ENCODE peak calls at places on chromosomes 4 and X, in five cellular contexts. V is IMR-90, Z is H1, P is H9, T is mesendoderm. J is an unnamed sample.
A peak's percentile ranks its signal among the peaks of the same experiment; 100 is the strongest.

GRCh38 chr4:39045791-39046221 is 13.6 kb upstream of the TMEM156 start:
- DNase-seq in Z (no peak), T (no peak), V (peak; percentile 21), P (no peak), J (peak; percentile 55)

GRCh38 chr4:169621754-169622481 is 1.5 kb downstream of the CLCN3 start:
- DNase-seq in P (no peak), Z (no peak), V (peak; percentile 90), T (no peak), J (no peak)

GRCh38 chr4:45199736-45200135 is 473.4 kb upstream of the GNPDA2 start:
- DNase-seq in V (no peak), T (no peak), Z (no peak), P (no peak), J (no peak)

GRCh38 chr4:7902101-7902553 is 37.5 kb downstream of the AFAP1 start:
- DNase-seq in P (no peak), V (no peak), T (peak; percentile 38), Z (no peak), J (no peak)

GRCh38 chr4:23034726-23035125 is 342.0 kb downstream of the GBA3 start:
- DNase-seq in Z (no peak), V (no peak), P (no peak), T (no peak), J (peak; percentile 16)

GRCh38 chrX:77749695-77750094 is 36.3 kb downstream of the ATRX start:
- DNase-seq in Z (no peak), P (no peak), T (peak; percentile 2), V (peak; percentile 82), J (no peak)

GRCh38 chrX:110965409-110965808 is 130.6 kb upstream of the PAK3 start:
- DNase-seq in V (no peak), T (no peak), Z (no peak), P (no peak), J (peak; percentile 24)

GRCh38 chr4:98801259-98801725 is 127.6 kb downstream of the EIF4E start:
- DNase-seq in V (no peak), P (no peak), Z (no peak), T (peak; percentile 50), J (no peak)

GRCh38 chrX:45711231-45711630 is 510.6 kb upstream of the DIPK2B start:
- DNase-seq in T (no peak), V (peak; percentile 28), P (no peak), Z (no peak), J (no peak)

GRCh38 chr4:145513020-145513621 is 31.5 kb downstream of the SMAD1 start:
- DNase-seq in T (no peak), Z (no peak), P (no peak), V (no peak), J (no peak)

GRCh38 chr4:95998311-95998710 is 158.4 kb downstream of the PDHA2 start:
- DNase-seq in Z (no peak), T (no peak), P (no peak), V (no peak), J (no peak)

GRCh38 chr4:82592639-82593038 is 30.9 kb upstream of the TMEM150C start:
- DNase-seq in T (no peak), Z (no peak), V (no peak), P (no peak), J (no peak)

GRCh38 chrX:139932077-139932900 is 564 bp downstream of the ATP11C start:
- DNase-seq in T (no peak), V (peak; percentile 26), Z (no peak), P (no peak), J (peak; percentile 24)

GRCh38 chr4:13126976-13127910 is 356.9 kb downstream of the RAB28 start:
- DNase-seq in V (no peak), T (no peak), P (no peak), Z (no peak), J (no peak)

GRCh38 chr4:141668200-141668599 is 31.8 kb downstream of the IL15 start:
- DNase-seq in P (no peak), Z (no peak), T (no peak), V (peak; percentile 47), J (no peak)

GRCh38 chr4:128653514-128654420 is 155.7 kb upstream of the JADE1 start:
- DNase-seq in V (peak; percentile 70), T (peak; percentile 38), P (no peak), Z (no peak), J (peak; percentile 27)

GRCh38 chr4:133903029-133903428 is 298.6 kb downstream of the PABPC4L start:
- DNase-seq in Z (no peak), T (no peak), V (no peak), P (no peak), J (no peak)

DNA sequence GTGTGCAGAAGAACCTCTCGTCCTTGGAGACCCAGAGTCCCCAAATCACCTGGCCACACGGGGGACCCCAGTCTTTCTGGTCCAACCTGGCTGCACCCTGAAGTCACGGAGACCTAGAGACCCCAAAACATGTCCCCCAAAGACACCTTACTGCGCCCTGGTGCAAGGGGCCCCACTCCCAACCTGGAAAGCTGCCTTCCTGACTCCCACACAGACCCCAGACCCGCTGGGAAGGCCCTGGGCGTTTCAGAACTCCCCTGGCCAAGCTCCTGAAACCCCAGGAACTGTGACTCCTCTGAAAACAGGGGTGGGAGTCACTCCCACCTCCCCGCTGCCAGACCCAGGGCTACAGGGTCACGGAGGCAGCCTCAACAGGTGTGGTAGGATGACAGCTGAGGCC is 12.7 kb upstream of the SHOX start:
- DNase-seq in Z (no peak), P (no peak), T (no peak), V (no peak), J (no peak)
- H3K18ac ChIP-seq in Z (no peak overlapping the region), P (no peak overlapping the region), T (no peak overlapping the region), V (no peak overlapping the region), J (no peak overlapping the region)

GRCh38 chrX:118536204-118536603 is 40.6 kb downstream of the DOCK11 start:
- DNase-seq in P (no peak), V (no peak), Z (no peak), T (no peak), J (no peak)
- H3K18ac ChIP-seq in P (no peak overlapping the region), V (peak overlapping the region; percentile 53), Z (no peak overlapping the region), T (no peak overlapping the region), J (no peak overlapping the region)

GRCh38 chr4:1567808-1568581 is 116.1 kb downstream of the FAM53A start:
- DNase-seq in P (no peak), T (no peak), Z (no peak), V (no peak), J (no peak)
- H3K18ac ChIP-seq in P (no peak overlapping the region), T (no peak overlapping the region), Z (no peak overlapping the region), V (no peak overlapping the region), J (no peak overlapping the region)

DNA sequence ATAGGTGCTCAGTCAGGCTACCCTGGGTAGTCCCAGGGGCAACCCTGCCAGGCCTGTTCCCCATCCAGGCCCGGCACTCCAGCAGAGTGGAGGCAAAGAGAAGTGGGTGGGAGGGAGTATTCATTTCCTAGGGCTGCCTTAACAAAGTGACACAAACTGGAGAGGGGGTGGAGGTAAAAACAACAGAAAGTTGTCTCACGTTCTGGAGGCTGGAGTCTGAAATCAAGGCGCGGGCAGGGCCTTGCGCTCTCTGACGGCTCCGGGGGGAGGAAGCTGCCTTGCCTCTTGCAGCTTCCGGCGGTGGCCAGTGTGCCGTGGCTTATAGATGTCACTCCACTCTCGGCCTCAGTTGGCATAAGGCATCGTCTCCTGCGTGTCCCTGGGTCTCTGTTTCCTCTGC is 90.8 kb downstream of the DCTD start:
- DNase-seq in Z (no peak), V (no peak), T (no peak), P (no peak), J (no peak)
- H3K18ac ChIP-seq in Z (no peak overlapping the region), V (no peak overlapping the region), T (no peak overlapping the region), P (no peak overlapping the region), J (no peak overlapping the region)

GRCh38 chr4:3009422-3009821 is 46.1 kb downstream of the GRK4 start:
- DNase-seq in T (peak; percentile 57), Z (no peak), P (peak; percentile 47), V (no peak), J (peak; percentile 48)
- H3K18ac ChIP-seq in T (no peak overlapping the region), Z (no peak overlapping the region), P (no peak overlapping the region), V (no peak overlapping the region), J (no peak overlapping the region)

GRCh38 chr4:4825431-4825830 is 34.0 kb upstream of the MSX1 start:
- DNase-seq in P (no peak), Z (no peak), V (no peak), T (no peak), J (no peak)
- H3K18ac ChIP-seq in P (no peak overlapping the region), Z (no peak overlapping the region), V (no peak overlapping the region), T (no peak overlapping the region), J (no peak overlapping the region)

GRCh38 chrX:2463973-2464676 is 36.7 kb downstream of the DHRSX start:
- DNase-seq in T (peak; percentile 78), Z (no peak), P (peak; percentile 62), V (no peak), J (peak; percentile 42)

GRCh38 chrX:2466876-2467656 is 33.7 kb downstream of the DHRSX start:
- DNase-seq in T (no peak), Z (no peak), P (no peak), V (no peak), J (no peak)

GRCh38 chrX:2461711-2462016 is 39.1 kb downstream of the DHRSX start:
- DNase-seq in V (no peak), P (no peak), Z (no peak), T (no peak), J (no peak)

GRCh38 chrX:2464677-2465166 is 36.1 kb downstream of the DHRSX start:
- DNase-seq in V (no peak), T (peak; percentile 69), Z (no peak), P (peak; percentile 54), J (peak; percentile 36)

DNA sequence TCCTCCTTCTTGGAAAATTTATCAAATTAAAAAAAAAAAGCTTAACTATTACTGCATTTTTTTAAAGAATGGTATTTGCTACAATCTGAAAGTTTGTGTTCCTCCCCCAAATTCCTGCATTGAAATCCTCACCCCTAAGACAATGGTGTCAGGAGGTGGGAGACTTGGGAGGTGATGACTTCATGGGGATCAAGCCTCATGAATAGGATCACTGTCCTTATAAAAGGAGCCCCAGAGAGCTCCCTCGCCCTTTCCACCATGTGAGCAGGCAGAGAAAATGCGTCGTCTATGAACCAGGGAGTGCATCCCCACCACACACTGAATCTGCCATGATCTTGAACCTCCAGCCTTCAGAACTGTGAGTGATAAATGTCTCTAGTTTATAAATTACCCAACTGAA is 38.0 kb downstream of the DHRSX start:
- DNase-seq in Z (no peak), P (no peak), V (no peak), T (peak; percentile 67), J (no peak)
- H3K18ac ChIP-seq in Z (no peak overlapping the region), P (no peak overlapping the region), V (no peak overlapping the region), T (no peak overlapping the region), J (no peak overlapping the region)